ENCODE peak calls at places on chromosomes 2 and 18, in seven cellular contexts. B is left lung, W is ascending aorta, R is esophagus squamous epithelium, I is psoas muscle, J is neural progenitor cell, Z is heart left ventricle. D is an unnamed sample. For H3K36me3, the result is how much of the 10 kb centered on the place peaks cover.

GRCh38 chr2:190722825-190723224 is 73.9 kb downstream of the NAB1 start:
- DNase-seq in W (no peak), I (no peak), J (no peak), R (no peak), B (no peak), Z (no peak), D (no peak)

GRCh38 chr2:111918383-111918806 is 20.0 kb downstream of the MERTK start:
- DNase-seq in Z (no peak), W (no peak), R (no peak), B (no peak), J (no peak), I (no peak), D (peak)

GRCh38 chr2:8754056-8754790 is 72.4 kb downstream of the ID2 start:
- DNase-seq in J (no peak), I (no peak), W (no peak), R (no peak), Z (no peak), B (no peak), D (no peak)

GRCh38 chr2:197576631-197577030 is 60.8 kb downstream of the MOB4 start:
- DNase-seq in B (no peak), J (no peak), W (no peak), Z (no peak), I (peak), R (no peak), D (peak)

GRCh38 chr2:20382965-20383800 is 32.5 kb upstream of the PUM2 start:
- DNase-seq in B (no peak), W (no peak), Z (no peak), I (no peak), R (no peak), J (no peak), D (peak)

GRCh38 chr2:10412380-10412779 is 35.7 kb downstream of the ODC1 start:
- DNase-seq in I (no peak), J (peak), R (no peak), Z (no peak), B (no peak), W (no peak), D (no peak)

GRCh38 chr2:117703868-117704267 is 110.6 kb upstream of the DDX18 start:
- DNase-seq in J (peak), W (no peak), I (no peak), Z (no peak), R (no peak), B (no peak), D (no peak)

GRCh38 chr2:42775186-42775585 is 11.3 kb upstream of the OXER1 start:
- DNase-seq in J (no peak), B (no peak), R (no peak), W (no peak), Z (no peak), I (no peak), D (no peak)

GRCh38 chr2:38155-38554 is 8.2 kb downstream of the FAM110C start:
- DNase-seq in J (no peak), W (no peak), Z (no peak), I (no peak), R (no peak), B (no peak), D (no peak)

DNA sequence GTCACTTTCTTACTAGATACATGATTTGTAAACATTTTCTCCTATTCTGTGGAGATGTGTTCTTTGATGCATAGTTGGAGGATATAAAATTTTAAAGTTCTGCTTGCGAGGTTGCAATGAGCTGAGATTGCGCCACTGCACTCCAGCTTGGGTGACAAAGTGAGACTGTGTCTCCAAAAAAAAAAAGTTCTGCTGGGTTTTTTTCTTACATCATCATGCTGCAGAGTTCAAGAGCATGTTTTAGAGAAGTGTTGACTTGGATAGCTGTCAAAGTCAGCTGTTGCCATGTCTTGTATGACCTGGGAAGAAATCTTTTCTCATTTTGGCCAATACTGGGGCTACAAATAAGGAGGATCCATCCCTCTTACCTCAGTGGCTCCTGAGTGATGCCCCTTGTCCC is 71.3 kb downstream of the UGGT1 start:
- DNase-seq in J (no peak), Z (no peak), I (no peak), B (no peak), W (no peak), R (no peak), D (no peak)
- H3K36me3 ChIP-seq in J (under half), Z (half or more), I (under half), B (under half), W (half or more), R (under half), D (under half)

GRCh38 chr18:36411745-36412168 is 114.2 kb downstream of the FHOD3 start:
- DNase-seq in B (no peak), R (no peak), J (peak), I (no peak), Z (no peak), W (no peak), D (no peak)

GRCh38 chr18:36415606-36416005 is 118.1 kb downstream of the FHOD3 start:
- DNase-seq in W (no peak), B (no peak), Z (no peak), I (no peak), R (no peak), J (no peak), D (no peak)

GRCh38 chr18:36410346-36410745 is 112.8 kb downstream of the FHOD3 start:
- DNase-seq in Z (no peak), B (no peak), I (no peak), R (no peak), W (no peak), J (no peak), D (no peak)

GRCh38 chr18:36409779-36410178 is 112.3 kb downstream of the FHOD3 start:
- DNase-seq in J (no peak), R (no peak), Z (no peak), B (no peak), I (no peak), W (no peak), D (no peak)

DNA sequence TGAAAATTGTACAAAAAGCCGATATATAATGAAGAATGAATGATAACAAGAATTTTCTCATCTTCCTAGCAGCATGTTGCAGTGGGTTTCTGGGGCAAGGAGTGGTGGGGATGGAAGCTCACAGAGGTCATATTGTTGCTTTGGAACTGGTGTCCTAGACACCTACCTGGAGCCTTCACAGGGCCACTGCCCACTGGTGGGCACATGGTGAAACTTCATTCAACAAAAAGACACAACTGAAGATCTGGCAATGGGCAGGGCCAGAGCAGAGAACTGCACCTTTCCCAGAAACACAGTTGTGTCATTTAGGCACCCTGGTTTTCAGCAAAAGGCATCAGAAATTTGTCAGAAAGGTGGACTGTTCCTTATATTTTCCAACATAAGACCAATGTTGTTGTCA is 115.3 kb downstream of the FHOD3 start:
- DNase-seq in Z (no peak), B (no peak), I (no peak), J (peak), W (no peak), R (no peak), D (no peak)
- TF ChIP-seq CTCF in Z (no peak), B (no peak), I (peak), J (peak), W (peak), R (no peak), D (peak)

GRCh38 chr2:7418343-7418742 is 501.1 kb downstream of the RNF144A start:
- DNase-seq in J (peak), I (no peak), Z (no peak), R (no peak), W (no peak), B (no peak), D (no peak)
- H3K4me3 ChIP-seq in J (no peak), I (no peak), Z (no peak), R (no peak), W (no peak), B (no peak), D (no peak)

GRCh38 chr2:26770986-26771586 is 7.0 kb downstream of the SLC35F6 start:
- DNase-seq in J (no peak), B (peak), R (no peak), W (no peak), I (peak), Z (peak), D (peak)
- H3K36me3 ChIP-seq in J (under half), B (under half), R (under half), W (under half), I (under half), Z (under half), D (under half)

DNA sequence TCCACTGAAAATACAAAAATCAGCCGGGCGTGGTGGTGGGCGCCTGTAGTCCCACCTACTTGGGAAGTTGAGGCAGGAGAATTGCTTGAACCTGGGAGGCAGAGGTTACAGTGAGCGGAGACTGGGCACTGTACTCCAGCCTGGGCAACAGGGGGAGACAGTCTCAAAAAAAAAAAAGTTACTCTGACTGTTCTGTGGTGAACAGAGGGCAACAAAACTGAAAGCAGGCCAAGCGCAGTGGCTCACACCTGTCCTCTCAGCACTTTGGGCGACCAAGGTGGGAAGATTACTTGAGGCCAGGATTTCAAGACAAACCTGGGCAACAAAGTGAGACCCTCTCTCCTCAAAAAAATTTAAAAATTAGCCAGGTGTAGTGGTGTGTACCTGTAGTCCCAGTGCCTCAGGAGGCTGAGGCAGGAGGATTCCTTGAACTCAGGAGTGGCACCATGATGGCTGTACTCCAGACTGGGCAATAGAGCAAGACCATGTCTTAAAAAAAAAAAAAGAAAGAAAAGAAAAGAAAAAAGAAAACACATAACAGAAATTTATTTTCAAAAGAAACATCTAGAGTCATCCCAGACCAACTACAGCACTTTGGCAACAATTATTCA is 13.6 kb upstream of the RTN4 start:
- DNase-seq in W (no peak), I (no peak), R (no peak), B (no peak), J (no peak), Z (no peak), D (no peak)
- TF ChIP-seq CTCF in W (no peak), I (no peak), R (no peak), B (no peak), J (peak), Z (peak), D (no peak)

GRCh38 chr2:232522855-232523681 is 2.9 kb downstream of the PRSS56 start:
- DNase-seq in R (no peak), J (no peak), W (no peak), I (no peak), Z (no peak), B (no peak), D (no peak)
- H3K4me3 ChIP-seq in R (no peak), J (peak), W (peak), I (peak), Z (peak), B (no peak), D (no peak)

DNA sequence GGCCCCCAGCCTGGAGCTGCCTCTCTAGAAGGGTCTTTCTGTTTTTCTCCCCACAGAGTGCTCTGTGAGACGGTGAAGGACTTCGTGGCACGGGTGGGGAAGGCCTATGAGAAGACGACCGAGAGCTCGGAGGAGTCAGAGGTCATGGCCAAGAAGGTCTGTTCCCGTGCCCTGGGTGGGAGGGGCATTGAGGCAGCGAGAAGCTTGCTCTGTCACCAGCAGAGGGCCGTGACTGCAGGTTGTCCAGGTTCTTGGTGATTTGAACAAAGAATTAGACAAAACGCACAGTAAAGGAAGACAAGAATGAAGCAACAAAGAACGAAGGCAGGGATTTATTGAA is 93.9 kb downstream of the DGKD start:
- DNase-seq in W (no peak), R (no peak), I (peak), Z (no peak), J (peak), B (peak), D (no peak)
- H3K36me3 ChIP-seq in W (half or more), R (under half), I (under half), Z (half or more), J (under half), B (under half), D (under half)

D was measured in BJ.